ENCODE peak calls at places on chromosome 19, in six cellular contexts. F is left ventricle myocardium superior; Q is fibroblast of mammary gland; R is D341Med; W is stimulated activated CD4-positive, alpha-beta T cell treated with anti-CD3 and anti-CD28 coated beads, Interleukin-2, amount 100 ng/mL, for 48 hours; C is sciatic nerve. E is an unnamed sample.

GRCh38 chr19:4423727-4424126 is 21.3 kb downstream of the CHAF1A start:
- DNase-seq in F (no peak), Q (no peak), R (no peak), W (no peak), C (no peak), E (no peak)

GRCh38 chr19:55115446-55116065 is 1.9 kb downstream of the PPP1R12C start:
- DNase-seq in F (no peak), Q (peak; percentile 35), R (no peak), W (no peak), C (no peak), E (no peak)

GRCh38 chr19:6076675-6077463 is 33.4 kb downstream of the RFX2 start:
- DNase-seq in F (no peak), Q (peak; percentile 93), R (no peak), W (no peak), C (peak; percentile 55), E (no peak)

GRCh38 chr19:53101518-53101917 is 1.7 kb downstream of the ZNF160 start:
- DNase-seq in F (no peak), Q (peak; percentile 14), R (no peak), W (no peak), C (no peak), E (no peak)

GRCh38 chr19:19418548-19419260 is 13.2 kb downstream of the GATAD2A start:
- DNase-seq in F (no peak), Q (no peak), R (no peak), W (no peak), C (no peak), E (no peak)

GRCh38 chr19:39212377-39212742 is 8.3 kb upstream of the SYCN start:
- DNase-seq in F (peak; percentile 46), Q (peak; percentile 13), R (peak; percentile 75), W (peak; percentile 66), C (peak; percentile 66), E (peak; percentile 61)

GRCh38 chr19:51185069-51185867 is 39.6 kb upstream of the CD33 start:
- DNase-seq in F (no peak), Q (no peak), R (no peak), W (no peak), C (no peak), E (no peak)

GRCh38 chr19:42450314-42450934 is 7.7 kb upstream of the CXCL17 start:
- DNase-seq in F (peak; percentile 77), Q (peak; percentile 88), R (peak; percentile 79), W (peak; percentile 69), C (peak; percentile 86), E (peak; percentile 86)

GRCh38 chr19:4322942-4323665 is 15.5 kb downstream of the STAP2 start:
- DNase-seq in F (no peak), Q (no peak), R (no peak), W (no peak), C (no peak), E (no peak)

GRCh38 chr19:34559045-34559444 is 77.5 kb downstream of the WTIP start:
- DNase-seq in F (no peak), Q (no peak), R (no peak), W (no peak), C (no peak), E (no peak)

GRCh38 chr19:17242431-17243208 is 3.1 kb downstream of the NR2F6 start:
- DNase-seq in F (no peak), Q (no peak), R (no peak), W (no peak), C (no peak), E (no peak)

GRCh38 chr19:10896851-10897526 is 25.6 kb downstream of the CARM1 start:
- DNase-seq in F (no peak), Q (no peak), R (no peak), W (no peak), C (no peak), E (no peak)

GRCh38 chr19:45825263-45825605 is 10.1 kb upstream of the RSPH6A start:
- DNase-seq in F (no peak), Q (no peak), R (no peak), W (no peak), C (no peak), E (no peak)

GRCh38 chr19:49393871-49394270 is 5.8 kb downstream of the KASH5 start:
- DNase-seq in F (no peak), Q (no peak), R (peak; percentile 18), W (no peak), C (no peak), E (no peak)

GRCh38 chr19:58056261-58056660 is 2.8 kb upstream of the ZNF135 start:
- DNase-seq in F (no peak), Q (no peak), R (no peak), W (no peak), C (no peak), E (no peak)

GRCh38 chr19:51031220-51031879 is 3.5 kb downstream of the KLK12 start:
- DNase-seq in F (no peak), Q (no peak), R (no peak), W (no peak), C (no peak), E (no peak)

GRCh38 chr19:28494466-28494865 is 718.5 kb downstream of the UQCRFS1 start:
- DNase-seq in F (no peak), Q (no peak), R (no peak), W (no peak), C (no peak), E (no peak)

GRCh38 chr19:47663911-47664771 is 49.1 kb upstream of the EHD2 start:
- DNase-seq in F (peak; percentile 69), Q (peak; percentile 100), R (no peak), W (no peak), C (peak; percentile 72), E (no peak)

GRCh38 chr19:43786665-43787064 is 5.9 kb upstream of the KCNN4 start:
- DNase-seq in F (no peak), Q (no peak), R (no peak), W (no peak), C (no peak), E (no peak)

GRCh38 chr19:31340059-31341025 is 8.9 kb downstream of the TSHZ3 start:
- DNase-seq in F (no peak), Q (peak; percentile 94), R (peak; percentile 73), W (no peak), C (no peak), E (no peak)

GRCh38 chr19:33828266-33829075 is 31.8 kb downstream of the KCTD15 start:
- DNase-seq in F (no peak), Q (no peak), R (no peak), W (no peak), C (no peak), E (no peak)

GRCh38 chr19:2118438-2118837 is 21.7 kb downstream of the IZUMO4 start:
- DNase-seq in F (no peak), Q (no peak), R (no peak), W (no peak), C (no peak), E (no peak)

GRCh38 chr19:16385821-16386220 is 61.2 kb downstream of the KLF2 start:
- DNase-seq in F (no peak), Q (no peak), R (no peak), W (no peak), C (no peak), E (no peak)

GRCh38 chr19:40612831-40613668 is 11.9 kb downstream of the LTBP4 start:
- DNase-seq in F (peak; percentile 76), Q (peak; percentile 38), R (no peak), W (peak; percentile 87), C (peak; percentile 86), E (peak; percentile 59)

GRCh38 chr19:41753936-41754529 is 1.3 kb upstream of the CEACAM6 start:
- DNase-seq in F (no peak), Q (peak; percentile 31), R (peak; percentile 64), W (peak; percentile 74), C (no peak), E (peak; percentile 77)

GRCh38 chr19:11781295-11782057 is 14.7 kb downstream of the ZNF441 start:
- DNase-seq in F (no peak), Q (peak; percentile 17), R (no peak), W (no peak), C (no peak), E (no peak)

GRCh38 chr19:6204212-6204611 is 68.7 kb downstream of the ACSBG2 start:
- DNase-seq in F (no peak), Q (peak; percentile 39), R (no peak), W (no peak), C (peak; percentile 33), E (no peak)

GRCh38 chr19:11881151-11881800 is 6.3 kb upstream of the ZNF69 start:
- DNase-seq in F (peak; percentile 40), Q (peak; percentile 55), R (peak; percentile 78), W (peak; percentile 59), C (peak; percentile 61), E (peak; percentile 62)

GRCh38 chr19:34962945-34963530 is 991 bp downstream of the ZNF792 start:
- DNase-seq in F (no peak), Q (no peak), R (peak; percentile 29), W (no peak), C (no peak), E (no peak)

GRCh38 chr19:53908106-53908932 is 759 bp upstream of the CACNG7 start:
- DNase-seq in F (peak; percentile 37), Q (peak; percentile 46), R (peak; percentile 83), W (peak; percentile 53), C (no peak), E (peak; percentile 59)

GRCh38 chr19:48578891-48579290 is 26.9 kb downstream of the SULT2B1 start:
- DNase-seq in F (no peak), Q (no peak), R (no peak), W (no peak), C (no peak), E (no peak)

GRCh38 chr19:55687281-55688172 is 12.5 kb downstream of the EPN1 start:
- DNase-seq in F (peak; percentile 26), Q (no peak), R (no peak), W (no peak), C (no peak), E (no peak)

GRCh38 chr19:14114854-14115253 is 2.7 kb downstream of the PRKACA start:
- DNase-seq in F (peak; percentile 80), Q (peak; percentile 25), R (peak; percentile 69), W (peak; percentile 49), C (no peak), E (no peak)

GRCh38 chr19:16445238-16446107 is 26.3 kb downstream of the EPS15L1 start:
- DNase-seq in F (no peak), Q (peak; percentile 78), R (no peak), W (no peak), C (no peak), E (no peak)

GRCh38 chr19:50520822-50521465 is 7.2 kb upstream of the ASPDH start:
- DNase-seq in F (no peak), Q (no peak), R (no peak), W (no peak), C (no peak), E (no peak)